ENCODE peak calls at places on chromosomes 5 and 9, in four cellular contexts. One of them, this sample, is unnamed.

GRCh38 chr9:35869621-35870216 is 482 bp downstream of the OR13J1 start:
- DNase-seq in ovary: no peak
- DNase-seq in GM06990: no peak
- DNase-seq in Calu3: no peak
- DNase-seq in this sample: no peak

GRCh38 chr5:38697013-38697412 is 140.6 kb upstream of the LIFR start:
- DNase-seq in ovary: no peak
- DNase-seq in GM06990: no peak
- DNase-seq in Calu3: no peak
- DNase-seq in this sample: no peak

GRCh38 chr5:169164481-169164925 is 136.4 kb downstream of the SLIT3 start:
- DNase-seq in ovary: no peak
- DNase-seq in GM06990: no peak
- DNase-seq in Calu3: no peak
- DNase-seq in this sample: no peak

GRCh38 chr5:78547731-78548189 is 100.8 kb downstream of the LHFPL2 start:
- DNase-seq in ovary: peak
- DNase-seq in GM06990: no peak
- DNase-seq in Calu3: no peak
- DNase-seq in this sample: no peak

GRCh38 chr9:2087500-2088313 is 72.6 kb downstream of the SMARCA2 start:
- DNase-seq in ovary: no peak
- DNase-seq in GM06990: peak
- DNase-seq in Calu3: no peak
- DNase-seq in this sample: no peak

GRCh38 chr5:163259495-163259894 is 177.9 kb upstream of the CCNG1 start:
- DNase-seq in ovary: no peak
- DNase-seq in GM06990: no peak
- DNase-seq in Calu3: no peak
- DNase-seq in this sample: no peak

GRCh38 chr5:1479581-1480188 is 34.4 kb upstream of the SLC6A3 start:
- DNase-seq in ovary: peak
- DNase-seq in GM06990: peak
- DNase-seq in Calu3: no peak
- DNase-seq in this sample: peak

GRCh38 chr9:93828331-93829097 is 126.6 kb downstream of the BARX1 start:
- DNase-seq in ovary: no peak
- DNase-seq in GM06990: no peak
- DNase-seq in Calu3: no peak
- DNase-seq in this sample: no peak

GRCh38 chr9:117247271-117247670 is 167.6 kb downstream of the ASTN2 start:
- DNase-seq in ovary: no peak
- DNase-seq in GM06990: no peak
- DNase-seq in Calu3: no peak
- DNase-seq in this sample: peak

GRCh38 chr5:130109152-130109551 is 204.9 kb downstream of the CHSY3 start:
- DNase-seq in ovary: no peak
- DNase-seq in GM06990: no peak
- DNase-seq in Calu3: peak
- DNase-seq in this sample: no peak
- TF ChIP-seq CTCF in ovary: no peak
- TF ChIP-seq CTCF in GM06990: peak
- TF ChIP-seq CTCF in Calu3: peak
- TF ChIP-seq CTCF in this sample: peak

GRCh38 chr9:87497604-87498045 is at the start of gene DAPK1:
- DNase-seq in ovary: peak
- DNase-seq in GM06990: peak
- DNase-seq in Calu3: peak
- DNase-seq in this sample: peak

GRCh38 chr9:87494970-87495471 is 2.6 kb upstream of the DAPK1 start:
- DNase-seq in ovary: no peak
- DNase-seq in GM06990: no peak
- DNase-seq in Calu3: no peak
- DNase-seq in this sample: no peak

GRCh38 chr9:87498816-87499454 is 1.3 kb downstream of the DAPK1 start:
- DNase-seq in ovary: no peak
- DNase-seq in GM06990: peak
- DNase-seq in Calu3: peak
- DNase-seq in this sample: peak

GRCh38 chr9:87498046-87498815 is 564 bp downstream of the DAPK1 start:
- DNase-seq in ovary: peak
- DNase-seq in GM06990: peak
- DNase-seq in Calu3: peak
- DNase-seq in this sample: peak

DNA sequence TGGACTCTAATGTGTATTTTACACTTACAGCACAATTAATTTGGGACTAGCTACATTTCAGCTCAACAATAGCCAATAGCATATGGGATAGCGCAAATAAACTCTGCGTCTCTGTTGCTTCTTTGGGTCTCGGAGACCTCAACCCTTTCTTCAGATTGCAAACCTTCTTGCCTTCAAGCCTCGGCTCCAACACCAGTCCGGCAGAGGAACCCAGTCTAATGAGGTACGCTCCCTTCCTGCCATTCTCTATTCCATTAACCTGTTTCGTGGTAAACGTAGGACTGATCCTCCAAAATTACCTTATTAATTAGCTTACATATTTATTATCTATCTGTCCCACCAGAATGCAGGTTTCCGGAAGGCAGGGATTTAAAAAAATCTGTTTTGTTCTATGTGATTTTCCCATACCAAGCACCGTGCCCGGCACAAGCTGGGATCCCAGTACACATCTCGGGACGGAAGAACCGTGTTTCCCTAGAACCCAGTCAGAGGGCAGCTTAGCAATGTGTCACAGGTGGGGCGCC is 525 bp upstream of the DAPK1 start:
- DNase-seq in ovary: no peak
- DNase-seq in GM06990: no peak
- DNase-seq in Calu3: no peak
- DNase-seq in this sample: no peak
- TF ChIP-seq CTCF in ovary: no peak
- TF ChIP-seq CTCF in GM06990: no peak
- TF ChIP-seq CTCF in Calu3: no peak
- TF ChIP-seq CTCF in this sample: no peak

DNA sequence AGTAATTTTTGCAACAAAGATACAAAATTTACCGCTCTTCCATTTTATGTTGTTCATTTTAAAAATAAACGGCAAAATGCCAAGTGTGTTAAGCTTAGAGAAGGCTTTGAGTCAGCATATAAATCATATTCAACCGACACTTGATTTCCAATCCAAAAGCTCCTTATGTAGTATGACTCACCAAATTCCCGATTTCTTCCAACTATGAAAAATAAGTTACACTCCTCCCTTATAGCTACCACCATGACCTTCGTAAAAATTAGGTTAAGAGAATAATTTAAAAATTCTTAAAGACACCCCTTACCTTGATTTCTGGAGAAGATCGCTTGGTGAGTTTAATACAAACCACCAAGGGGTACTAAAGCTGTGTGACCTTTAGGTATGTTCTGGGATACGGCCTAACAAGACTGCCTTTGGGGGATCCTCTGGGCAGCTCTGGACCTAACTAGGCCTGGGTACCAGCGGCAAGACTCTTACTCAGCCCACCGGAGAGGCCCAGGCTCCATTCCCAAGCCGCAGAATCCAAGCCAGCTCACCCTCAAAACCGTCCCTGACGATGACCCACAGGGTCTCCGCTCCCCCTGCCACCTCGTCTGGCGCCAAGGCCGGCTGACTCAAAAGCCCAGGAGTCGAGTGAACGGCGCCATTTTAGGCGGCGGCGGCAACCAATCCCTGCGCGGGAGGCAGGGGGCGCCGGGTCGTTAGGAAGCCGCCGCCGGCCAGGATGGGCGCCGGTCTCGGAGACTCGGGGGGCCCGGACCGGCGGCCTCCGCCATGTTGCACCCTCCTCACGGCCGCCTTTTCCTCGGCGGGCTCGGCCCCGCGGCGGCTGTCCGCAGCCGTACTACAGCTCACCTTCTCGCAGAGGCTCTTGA is 731 bp downstream of the PPP2CA start:
- DNase-seq in ovary: peak
- DNase-seq in GM06990: peak
- DNase-seq in Calu3: peak
- DNase-seq in this sample: peak
- TF ChIP-seq CTCF in ovary: no peak
- TF ChIP-seq CTCF in GM06990: peak
- TF ChIP-seq CTCF in Calu3: peak
- TF ChIP-seq CTCF in this sample: no peak

DNA sequence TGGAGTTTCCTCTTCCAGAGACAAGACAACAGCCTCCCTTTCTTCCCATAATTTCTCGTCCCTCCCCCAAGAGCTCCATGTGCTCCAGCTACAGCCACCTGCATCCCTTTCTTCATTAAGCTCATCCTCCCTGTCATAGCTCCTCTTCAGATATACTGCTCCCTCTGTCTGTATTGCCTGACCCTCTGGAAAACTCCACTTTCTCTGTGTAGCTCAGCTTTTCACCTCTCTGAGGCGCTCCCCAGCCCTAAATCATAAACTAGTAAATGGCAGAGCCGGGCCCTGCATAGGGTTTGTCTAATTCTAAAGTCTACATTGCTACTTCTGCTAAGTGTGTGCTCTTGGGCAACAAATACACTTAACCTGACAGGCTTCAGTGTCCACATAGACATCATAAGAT is 8.8 kb upstream of the PLIN2 start:
- DNase-seq in ovary: no peak
- DNase-seq in GM06990: no peak
- DNase-seq in Calu3: no peak
- DNase-seq in this sample: no peak
- TF ChIP-seq CTCF in ovary: no peak
- TF ChIP-seq CTCF in GM06990: no peak
- TF ChIP-seq CTCF in Calu3: no peak
- TF ChIP-seq CTCF in this sample: no peak

This sample was measured in endothelial cell.